ENCODE peak calls at places on chromosomes 16 and 17, in four cellular contexts. E is H1, G is HepG2, Q is K562. C is an unnamed sample.

GRCh38 chr17:48995871-48996695 is 1.1 kb upstream of the IGF2BP1 start:
- DNase-seq in Q (peak; percentile 88), G (peak; percentile 93), E (peak; percentile 93), C (peak; percentile 47)

GRCh38 chr17:2435852-2436251 is 35.0 kb upstream of the MNT start:
- DNase-seq in Q (no peak), G (no peak), E (peak; percentile 51), C (no peak)

GRCh38 chr16:84143784-84144199 is 1.2 kb downstream of the HSDL1 start:
- DNase-seq in Q (no peak), E (no peak), G (no peak), C (no peak)

GRCh38 chr17:34000639-34001038 is 254.4 kb upstream of the CCL2 start:
- DNase-seq in Q (no peak), E (no peak), G (no peak), C (no peak)

GRCh38 chr16:72198021-72198420 is 26.1 kb upstream of the PMFBP1 start:
- DNase-seq in E (no peak), Q (no peak), G (no peak), C (peak; percentile 59)

GRCh38 chr17:42409467-42410351 is 13.3 kb downstream of the CAVIN1 start:
- DNase-seq in Q (no peak), E (no peak), G (no peak), C (peak; percentile 90)

GRCh38 chr17:75260679-75261335 is 599 bp downstream of the GGA3 start:
- DNase-seq in Q (no peak), G (no peak), E (no peak), C (no peak)

GRCh38 chr17:59366773-59367656 is 35.6 kb downstream of the YPEL2 start:
- DNase-seq in G (peak; percentile 98), Q (no peak), E (no peak), C (peak; percentile 32)

GRCh38 chr17:71084219-71084618 is 914.9 kb downstream of the KCNJ2 start:
- DNase-seq in G (peak; percentile 26), E (peak; percentile 73), Q (peak; percentile 5), C (no peak)

GRCh38 chr17:71677444-71677843 is 443.4 kb upstream of the SOX9 start:
- DNase-seq in Q (no peak), G (no peak), E (no peak), C (no peak)

GRCh38 chr17:2402517-2402916 is 1.7 kb upstream of the MNT start:
- DNase-seq in Q (no peak), E (no peak), G (no peak), C (no peak)

GRCh38 chr16:70757183-70757582 is 43.8 kb downstream of the VAC14 start:
- DNase-seq in Q (no peak), G (no peak), E (no peak), C (no peak)

GRCh38 chr17:55582910-55583309 is 71.7 kb upstream of the SMIM36 start:
- DNase-seq in Q (no peak), E (no peak), G (no peak), C (no peak)

GRCh38 chr16:57642368-57643135 is 14.1 kb downstream of the ADGRG1 start:
- DNase-seq in G (no peak), Q (no peak), E (no peak), C (no peak)

GRCh38 chr17:6327007-6327406 is 107.9 kb downstream of the AIPL1 start:
- DNase-seq in E (peak; percentile 63), Q (no peak), G (no peak), C (peak; percentile 98)

GRCh38 chr16:48608452-48608851 is 1.5 kb downstream of the N4BP1 start:
- DNase-seq in G (no peak), Q (no peak), E (no peak), C (no peak)

GRCh38 chr17:50363217-50364060 is 9.5 kb downstream of the MRPL27 start:
- DNase-seq in Q (no peak), E (peak; percentile 86), G (peak; percentile 46), C (peak; percentile 25)

GRCh38 chr17:16348586-16348985 is 4.7 kb downstream of the CENPV start:
- DNase-seq in Q (no peak), G (no peak), E (no peak), C (no peak)

GRCh38 chr16:49658491-49658890 is 197.4 kb downstream of the ZNF423 start:
- DNase-seq in E (no peak), Q (no peak), G (no peak), C (no peak)

GRCh38 chr17:13638855-13639458 is 37.2 kb upstream of the HS3ST3A1 start:
- DNase-seq in G (no peak), Q (no peak), E (no peak), C (no peak)

GRCh38 chr17:57989011-57989345 is 924 bp upstream of the VEZF1 start:
- DNase-seq in Q (peak; percentile 37), E (no peak), G (peak; percentile 78), C (peak; percentile 55)

GRCh38 chr16:85928411-85928820 is 29.5 kb downstream of the IRF8 start:
- DNase-seq in E (no peak), G (no peak), Q (no peak), C (no peak)

GRCh38 chr16:20774703-20775362 is 11.0 kb downstream of the ACSM3 start:
- DNase-seq in G (peak; percentile 67), E (peak; percentile 90), Q (peak; percentile 58), C (peak; percentile 70)

GRCh38 chr17:5092139-5093010 is 14.1 kb downstream of the ZFP3 start:
- DNase-seq in Q (no peak), E (no peak), G (no peak), C (no peak)

GRCh38 chr17:72977768-72978417 is 114.6 kb downstream of the SLC39A11 start:
- DNase-seq in E (no peak), G (no peak), Q (peak; percentile 44), C (no peak)

DNA sequence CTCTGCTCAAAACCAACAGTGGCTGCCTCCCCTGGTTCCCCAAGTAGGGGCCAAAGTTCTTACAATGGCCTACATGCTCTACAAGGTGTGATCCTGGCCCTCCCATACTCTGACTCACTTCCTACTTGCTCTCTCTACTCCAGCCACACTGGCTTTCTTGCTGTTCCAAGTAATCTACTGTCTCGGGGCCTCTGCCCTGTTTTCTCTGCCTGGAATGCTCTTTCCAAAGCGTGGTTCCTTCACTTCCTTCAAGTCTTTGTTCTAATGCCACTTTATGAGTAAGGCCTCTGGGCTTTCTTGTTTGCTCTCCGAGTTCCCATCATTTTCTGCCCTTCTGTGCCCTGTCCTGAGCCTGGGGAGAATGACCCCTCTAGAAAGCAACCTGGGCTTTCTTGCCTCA is 4.1 kb upstream of the CDH3 start:
- DNase-seq in Q (no peak), E (no peak), G (no peak), C (no peak)
- TF ChIP-seq JUN in Q (no peak), E (no peak), G (no peak), C (no peak)

DNA sequence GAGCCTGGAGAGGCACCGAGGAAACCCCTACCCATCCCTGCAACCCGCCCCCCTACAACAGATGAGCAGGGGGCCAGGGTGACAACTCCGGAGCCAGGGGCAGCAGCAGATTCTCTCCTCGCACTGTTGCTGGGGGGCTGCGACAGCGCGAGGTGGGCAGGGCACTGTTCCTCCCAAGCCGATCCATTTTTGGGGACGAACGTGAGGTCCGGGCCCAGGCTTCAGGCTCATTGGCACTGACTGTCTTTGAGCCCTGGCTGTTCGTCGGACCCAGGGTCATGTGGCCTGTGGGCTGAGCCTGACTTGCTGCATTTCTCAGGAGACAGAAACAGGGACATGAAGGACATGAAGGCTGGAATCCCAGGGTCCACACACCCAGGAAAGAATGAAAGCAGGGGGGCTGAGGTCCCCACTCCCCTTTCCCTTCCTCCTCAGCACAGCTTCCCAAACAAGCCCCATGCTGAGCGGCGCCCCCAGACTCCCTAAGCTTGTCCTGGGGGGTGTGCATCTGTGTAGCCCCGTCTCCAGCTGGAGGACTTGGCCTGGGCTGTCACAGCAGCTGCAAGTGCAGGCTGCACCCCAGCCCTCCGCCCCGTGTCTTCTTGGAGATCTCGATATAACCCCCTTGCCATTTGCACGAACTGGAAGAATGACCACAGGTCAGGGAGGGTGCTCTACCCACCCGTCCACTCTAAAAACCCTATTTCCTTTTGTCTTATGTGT is 18.7 kb downstream of the CEP295NL start:
- DNase-seq in G (no peak), Q (no peak), E (peak; percentile 62), C (no peak)
- H3K4me3 ChIP-seq in G (peak overlapping the region; percentile 17), Q (no peak overlapping the region), E (peak overlapping the region; percentile 41), C (no peak overlapping the region)

GRCh38 chr16:17729820-17730219 is 259.1 kb upstream of the XYLT1 start:
- DNase-seq in G (no peak), E (no peak), Q (no peak), C (no peak)
- TF ChIP-seq POLR2AphosphoS5 in G (no peak), E (no peak), Q (no peak), C (no peak)

GRCh38 chr16:66916518-66916917 is 2.2 kb downstream of the CDH16 start:
- DNase-seq in G (no peak), Q (no peak), E (no peak), C (no peak)
- TF ChIP-seq JUN in G (no peak), Q (no peak), E (no peak), C (no peak)

GRCh38 chr16:667113-667779 is 686 bp upstream of the RHOT2 start:
- DNase-seq in Q (no peak), G (no peak), E (no peak), C (no peak)
- H3K4me3 ChIP-seq in Q (no peak overlapping the region), G (no peak overlapping the region), E (peak overlapping the region; percentile 89), C (no peak overlapping the region)

GRCh38 chr17:8185580-8186445 is 4.2 kb downstream of the BORCS6 start:
- DNase-seq in E (peak; percentile 100), Q (peak; percentile 33), G (peak; percentile 65), C (peak; percentile 79)
- TF ChIP-seq POLR2AphosphoS5 in E (no peak), Q (no peak), G (no peak), C (no peak)

C was measured in endothelial cell of umbilical vein.